ENCODE peak calls at places on chromosomes 4 and X, in nine cellular contexts. Y, A, P, L, Z, J, T, O and Q are unnamed samples. For H3K4me1 and H3K36me3, the result is how much of the 10 kb centered on the place peaks cover.

GRCh38 chrX:134982748-134983147 is 8.0 kb upstream of the SMIM10 start:
- DNase-seq in L (no peak), Z (no peak), A (no peak), O (no peak), P (no peak), Y (no peak), J (no peak), T (no peak), Q (no peak)

GRCh38 chr4:111982089-111982488 is 163.2 kb upstream of the FAM241A start:
- DNase-seq in J (no peak), T (no peak), Y (no peak), O (no peak), L (no peak), Z (no peak), A (no peak), P (no peak), Q (no peak)

GRCh38 chr4:108272046-108272445 is 103.3 kb upstream of the LEF1 start:
- DNase-seq in T (no peak), A (no peak), Z (no peak), L (no peak), J (no peak), P (peak), O (no peak), Y (no peak), Q (no peak)

GRCh38 chrX:124211312-124211942 is 121.0 kb upstream of the TEX13D start:
- DNase-seq in Z (no peak), T (no peak), J (no peak), A (no peak), L (no peak), Y (no peak), O (no peak), P (peak), Q (no peak)

GRCh38 chr4:158826882-158827281 is 58.1 kb downstream of the FNIP2 start:
- DNase-seq in Y (no peak), P (no peak), A (peak), T (no peak), Z (peak), J (no peak), O (no peak), L (no peak), Q (no peak)

GRCh38 chr4:26822546-26822945 is 38.1 kb upstream of the STIM2 start:
- DNase-seq in Z (no peak), J (no peak), A (no peak), Y (no peak), P (no peak), L (no peak), O (no peak), T (no peak), Q (no peak)

GRCh38 chr4:23956601-23957364 is 66.9 kb upstream of the PPARGC1A start:
- DNase-seq in O (no peak), T (no peak), Z (no peak), A (no peak), Y (no peak), J (no peak), P (peak), L (no peak), Q (no peak)

GRCh38 chr4:119626943-119627266 is 1.7 kb downstream of the PDE5A start:
- DNase-seq in P (no peak), L (no peak), J (no peak), T (no peak), Z (no peak), Y (no peak), A (no peak), O (no peak), Q (no peak)

GRCh38 chr4:182126096-182126495 is 117.1 kb upstream of the TENM3 start:
- DNase-seq in A (no peak), Z (no peak), O (no peak), J (no peak), L (no peak), Y (no peak), T (no peak), P (peak), Q (no peak)

GRCh38 chr4:10098770-10099139 is 17.8 kb downstream of the WDR1 start:
- DNase-seq in L (peak), A (no peak), P (peak), Z (no peak), J (no peak), Y (no peak), T (no peak), O (no peak), Q (no peak)

GRCh38 chr4:80335226-80335553 is 340 bp upstream of the CFAP299 start:
- DNase-seq in J (no peak), Y (no peak), L (no peak), Z (no peak), T (no peak), O (no peak), A (no peak), P (no peak), Q (no peak)

GRCh38 chrX:110003167-110004156 is 548 bp downstream of the TMEM164 start:
- DNase-seq in L (no peak), J (no peak), A (peak), T (no peak), Y (peak), Z (peak), O (no peak), P (no peak), Q (peak)

GRCh38 chrX:50704360-50704759 is 109.6 kb downstream of the SHROOM4 start:
- DNase-seq in Y (no peak), A (no peak), L (no peak), Z (no peak), T (no peak), O (no peak), J (no peak), P (peak), Q (no peak)

GRCh38 chrX:50711907-50712306 is 102.1 kb downstream of the SHROOM4 start:
- DNase-seq in J (no peak), A (no peak), L (no peak), Z (no peak), O (no peak), P (no peak), T (no peak), Y (no peak), Q (no peak)

GRCh38 chrX:50704987-50705386 is 109.0 kb downstream of the SHROOM4 start:
- DNase-seq in T (no peak), J (no peak), L (no peak), A (no peak), O (no peak), P (no peak), Y (no peak), Z (no peak), Q (no peak)

GRCh38 chrX:50707376-50707775 is 106.6 kb downstream of the SHROOM4 start:
- DNase-seq in Y (no peak), A (peak), O (no peak), L (no peak), P (no peak), Z (no peak), J (no peak), T (no peak), Q (no peak)

GRCh38 chrX:50707955-50708694 is 105.9 kb downstream of the SHROOM4 start:
- DNase-seq in P (no peak), L (no peak), Z (peak), T (no peak), O (no peak), Y (no peak), J (no peak), A (no peak), Q (no peak)
- H3K4me1 ChIP-seq in P (under half), L (under half), Z (under half), T (under half), O (under half), Y (under half), J (under half), A (under half), Q (under half)

DNA sequence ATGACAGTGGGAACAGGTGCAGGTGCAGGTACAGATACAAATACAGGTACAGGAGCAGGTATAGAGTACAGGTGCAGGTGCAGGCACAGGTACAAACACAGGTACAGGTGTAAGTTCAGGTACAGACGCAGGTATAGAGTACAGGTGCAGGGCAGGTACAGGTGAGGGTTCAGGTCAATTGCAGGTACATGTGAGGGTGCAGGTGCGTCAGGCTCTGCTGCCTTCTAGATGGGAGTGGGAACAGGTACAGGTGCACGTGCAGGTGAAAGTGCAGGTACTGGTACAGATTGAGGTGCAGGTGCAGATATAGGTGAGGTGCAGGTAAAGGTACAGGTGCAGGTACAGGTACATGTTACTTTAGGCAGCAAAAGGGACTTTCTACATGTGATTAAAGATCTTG is 85.7 kb downstream of the CRLF2 start:
- DNase-seq in Z (no peak), A (no peak), L (no peak), J (no peak), T (no peak), Y (no peak), P (no peak), O (no peak), Q (no peak)
- TF ChIP-seq POLR2A in Z (no peak), A (no peak), L (no peak), J (no peak), T (no peak), Y (no peak), P (no peak), O (no peak), Q (no peak)

DNA sequence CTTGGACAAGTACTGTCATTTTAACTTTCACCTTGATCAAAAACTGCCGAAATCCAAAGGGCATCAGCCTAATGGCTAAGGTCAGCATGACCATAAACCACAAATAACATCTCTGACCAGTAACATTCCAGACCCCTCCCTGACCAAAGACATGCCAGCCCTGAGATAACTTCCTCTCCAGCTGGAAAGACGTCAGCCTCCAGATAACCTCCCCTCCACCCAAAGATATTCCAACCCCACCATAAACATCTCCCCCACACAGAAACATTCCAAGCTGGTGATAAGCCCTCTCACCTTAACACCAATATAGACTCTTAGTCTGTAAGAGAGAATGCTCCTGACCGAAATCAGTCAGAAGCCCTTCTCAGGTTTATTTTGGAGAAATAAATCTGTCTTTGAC is 7.4 kb downstream of the PPP1R2C start:
- DNase-seq in J (no peak), T (no peak), O (no peak), A (no peak), P (no peak), Y (no peak), L (no peak), Z (no peak), Q (no peak)
- H3K36me3 ChIP-seq in J (under half), T (under half), O (under half), A (under half), P (under half), Y (under half), L (under half), Z (under half), Q (under half)

DNA sequence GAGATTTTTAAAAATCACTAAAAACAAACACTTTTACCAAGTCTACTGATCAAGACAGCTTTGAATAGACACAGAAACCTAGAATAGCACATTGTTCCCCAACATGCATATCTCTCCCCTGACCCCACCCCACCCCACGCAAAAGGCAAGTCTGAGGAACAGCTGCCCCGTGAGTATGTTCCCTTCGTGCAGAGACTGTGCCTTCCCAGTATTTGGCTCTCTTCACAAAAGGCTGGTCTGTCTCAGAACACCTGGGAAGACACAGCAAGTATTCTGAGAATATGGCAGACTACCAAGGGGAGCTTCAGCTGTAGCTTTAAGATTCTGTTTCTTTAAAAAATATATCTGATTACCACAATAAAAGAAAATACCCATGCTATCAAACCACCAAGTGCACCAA is 134.0 kb downstream of the SH3KBP1 start:
- DNase-seq in T (no peak), P (no peak), J (no peak), L (no peak), Y (no peak), O (no peak), Z (no peak), A (no peak), Q (no peak)
- H3K4me1 ChIP-seq in T (under half), P (under half), J (under half), L (under half), Y (under half), O (under half), Z (under half), A (under half), Q (under half)

GRCh38 chr4:6715704-6716017 is 313 bp upstream of the BLOC1S4 start:
- DNase-seq in O (no peak), T (no peak), P (no peak), Z (no peak), A (no peak), L (no peak), J (no peak), Y (no peak), Q (no peak)

GRCh38 chr4:6714954-6715353 is 1.0 kb upstream of the BLOC1S4 start:
- DNase-seq in A (no peak), J (no peak), Y (no peak), P (no peak), T (no peak), Z (peak), O (no peak), L (no peak), Q (no peak)

GRCh38 chr4:6718932-6719610 is 3.1 kb downstream of the BLOC1S4 start:
- DNase-seq in Z (peak), Y (no peak), T (no peak), A (no peak), J (no peak), P (no peak), O (no peak), L (no peak), Q (no peak)

GRCh38 chr4:6716958-6717655 is 1.1 kb downstream of the BLOC1S4 start:
- DNase-seq in O (no peak), P (peak), T (no peak), Z (no peak), J (no peak), L (no peak), A (no peak), Y (no peak), Q (no peak)

DNA sequence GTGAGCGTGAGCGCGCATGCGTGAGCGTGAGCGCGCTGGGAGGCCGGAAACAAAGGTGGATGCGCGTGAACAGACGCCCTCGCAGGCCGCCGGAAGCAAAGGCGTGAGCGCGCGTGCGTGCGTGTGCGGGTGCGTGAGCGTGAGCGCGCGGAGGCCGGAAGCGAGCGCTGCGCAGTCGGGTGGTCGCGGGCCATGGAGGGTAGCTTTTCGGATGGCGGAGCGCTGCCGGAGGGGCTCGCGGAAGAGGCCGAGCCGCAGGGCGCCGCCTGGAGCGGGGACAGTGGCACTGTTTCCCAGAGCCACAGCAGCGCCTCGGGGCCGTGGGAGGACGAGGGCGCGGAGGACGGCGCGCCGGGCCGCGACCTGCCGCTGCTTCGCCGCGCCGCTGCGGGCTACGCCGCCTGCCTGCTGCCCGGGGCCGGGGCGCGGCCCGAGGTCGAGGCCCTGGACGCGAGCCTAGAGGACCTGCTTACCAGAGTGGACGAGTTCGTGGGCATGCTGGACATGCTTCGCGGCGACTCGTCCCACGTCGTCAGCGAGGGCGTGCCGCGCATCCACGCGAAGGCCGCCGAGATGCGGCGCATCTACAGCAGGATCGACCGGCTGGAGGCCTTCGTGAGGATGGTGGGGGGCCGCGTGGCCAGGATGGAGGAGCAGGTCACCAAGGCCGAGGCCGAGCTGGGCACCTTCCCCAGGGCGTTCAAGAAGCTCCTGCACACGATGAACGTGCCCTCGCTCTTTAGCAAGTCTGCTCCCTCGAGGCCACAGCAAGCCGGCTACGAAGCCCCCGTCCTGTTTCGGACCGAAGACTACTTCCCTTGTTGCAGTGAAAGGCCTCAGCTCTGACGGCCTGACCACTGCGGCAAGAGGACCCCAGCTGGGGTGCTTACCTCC is at the start of gene BLOC1S4:
- DNase-seq in O (no peak), J (peak), Z (peak), A (peak), T (peak), Y (peak), P (peak), L (peak), Q (peak)
- TF ChIP-seq POLR2A in O (no peak), J (peak), Z (peak), A (peak), T (no peak), Y (peak), P (peak), L (peak), Q (peak)

DNA sequence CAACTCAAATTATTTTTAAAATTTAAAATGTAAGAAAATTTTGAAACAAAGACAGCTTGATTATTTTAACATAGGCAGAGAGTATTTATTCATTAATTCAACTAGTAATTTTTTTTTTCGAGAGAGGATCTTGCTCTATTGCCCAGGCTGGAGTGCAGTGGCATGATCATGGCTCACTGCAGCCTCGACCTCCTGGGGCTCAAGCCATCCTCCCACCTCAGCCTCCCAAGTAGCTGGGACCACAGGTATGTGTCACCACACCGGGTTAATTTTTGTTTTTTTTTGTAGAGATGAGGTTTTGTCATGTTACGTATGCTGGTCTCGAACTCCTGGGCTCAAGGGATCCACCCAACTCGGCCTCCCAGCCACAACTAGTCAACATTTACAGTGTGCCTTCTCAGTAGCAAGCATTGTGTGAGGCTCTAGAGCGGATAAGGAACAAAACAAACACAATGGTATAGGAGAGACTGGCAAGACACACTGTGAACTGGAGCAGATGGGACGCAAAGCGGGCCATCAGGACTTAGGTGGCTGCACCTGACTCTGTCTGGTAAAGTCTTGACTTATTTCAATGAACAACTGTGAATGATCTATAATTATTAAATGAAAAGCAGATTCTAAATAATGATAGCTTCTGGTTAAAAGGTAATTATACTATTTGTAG is 21.6 kb downstream of the SETD7 start:
- DNase-seq in Z (no peak), L (no peak), T (no peak), O (no peak), J (no peak), A (no peak), Y (no peak), P (no peak), Q (no peak)
- H3K36me3 ChIP-seq in Z (under half), L (under half), T (under half), O (under half), J (under half), A (under half), Y (under half), P (under half), Q (under half)

GRCh38 chr4:8164687-8165086 is 6.1 kb upstream of the ABLIM2 start:
- DNase-seq in J (no peak), Y (no peak), P (no peak), Z (no peak), O (no peak), T (no peak), A (no peak), L (no peak), Q (no peak)

GRCh38 chr4:8163026-8163425 is 4.4 kb upstream of the ABLIM2 start:
- DNase-seq in L (no peak), A (no peak), O (no peak), P (no peak), J (no peak), Y (no peak), T (no peak), Z (no peak), Q (no peak)

GRCh38 chr4:8165374-8165896 is 6.8 kb upstream of the ABLIM2 start:
- DNase-seq in Y (no peak), O (no peak), A (no peak), Z (no peak), L (no peak), T (no peak), P (no peak), J (no peak), Q (no peak)

GRCh38 chr4:8163436-8164193 is 5.0 kb upstream of the ABLIM2 start:
- DNase-seq in Y (no peak), A (no peak), P (no peak), J (no peak), T (no peak), L (no peak), Z (no peak), O (no peak), Q (no peak)

DNA sequence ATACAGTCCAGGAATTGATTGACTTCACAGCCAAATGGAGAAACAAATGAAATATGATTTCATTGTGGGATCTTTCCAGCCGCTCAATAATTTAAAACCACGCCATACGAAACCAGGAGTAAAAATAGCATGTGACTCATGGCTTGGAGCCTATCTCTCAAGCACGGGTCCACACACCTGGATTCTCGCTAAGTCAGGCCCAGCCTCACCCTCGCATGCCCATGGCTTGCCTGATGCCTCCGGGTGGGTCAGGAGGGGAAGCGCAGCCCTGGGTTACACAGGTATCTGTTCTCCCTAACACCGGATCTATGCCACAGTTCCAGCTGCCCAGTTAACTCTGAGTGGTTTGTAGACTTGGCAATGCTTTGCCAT is 5.6 kb upstream of the ABLIM2 start:
- DNase-seq in J (no peak), O (no peak), A (no peak), Y (no peak), L (no peak), Z (no peak), T (no peak), P (no peak), Q (no peak)
- H3K4me1 ChIP-seq in J (under half), O (under half), A (under half), Y (under half), L (under half), Z (under half), T (under half), P (under half), Q (under half)